ENCODE peak calls at places on chromosomes 16 and 17, in four cellular contexts. S, R, F and H are unnamed samples.

GRCh38 chr17:2853722-2854580 is 57.7 kb downstream of the RAP1GAP2 start:
- DNase-seq in F (peak), R (no peak), S (peak), H (no peak)

GRCh38 chr16:26598061-26598460 is 468.7 kb upstream of the C16orf82 start:
- DNase-seq in S (no peak), R (no peak), F (peak), H (no peak)

GRCh38 chr16:75257886-75258806 is 6.7 kb upstream of the BCAR1 start:
- DNase-seq in R (no peak), S (no peak), F (no peak), H (no peak)

GRCh38 chr16:51544850-51545467 is 393.9 kb upstream of the SALL1 start:
- DNase-seq in S (no peak), R (no peak), F (no peak), H (no peak)

GRCh38 chr16:67100569-67101300 is 9.0 kb upstream of the PHAF1 start:
- DNase-seq in R (no peak), S (no peak), F (no peak), H (peak)

GRCh38 chr17:36703860-36704266 is 102.5 kb downstream of the MRM1 start:
- DNase-seq in R (no peak), F (peak), S (peak), H (peak)

GRCh38 chr16:81618187-81618586 is 160.9 kb upstream of the PLCG2 start:
- DNase-seq in R (no peak), S (no peak), F (no peak), H (no peak)

GRCh38 chr16:31395647-31396046 is 2.5 kb downstream of the ITGAD start:
- DNase-seq in R (no peak), S (peak), F (no peak), H (no peak)

GRCh38 chr16:13298676-13299075 is 397.3 kb downstream of the SHISA9 start:
- DNase-seq in R (no peak), F (no peak), S (no peak), H (no peak)